ENCODE peak calls at places on chromosomes 6 and 20, in six cellular contexts. R, C, W, E, J and O are unnamed samples.

GRCh38 chr6:46437671-46438221 is 53.5 kb downstream of the RCAN2 start:
- DNase-seq in R (no peak), C (peak; percentile 7), W (no peak), E (no peak), J (no peak), O (no peak)

GRCh38 chr6:117265425-117266266 is at the start of gene VGLL2:
- DNase-seq in R (no peak), C (peak; percentile 25), W (no peak), E (peak; percentile 37), J (peak; percentile 54), O (no peak)

GRCh38 chr6:33837971-33838665 is 34.3 kb upstream of the MLN start:
- DNase-seq in R (peak; percentile 86), C (peak; percentile 35), W (no peak), E (no peak), J (no peak), O (no peak)

GRCh38 chr6:54060286-54060685 is 51.0 kb upstream of the MLIP start:
- DNase-seq in R (no peak), C (peak; percentile 53), W (no peak), E (no peak), J (no peak), O (no peak)

GRCh38 chr6:31412506-31412905 is 9.1 kb downstream of the MICA start:
- DNase-seq in R (no peak), C (no peak), W (no peak), E (no peak), J (no peak), O (no peak)

GRCh38 chr6:150056916-150057315 is 12.0 kb downstream of the ULBP3 start:
- DNase-seq in R (no peak), C (no peak), W (no peak), E (no peak), J (no peak), O (no peak)

GRCh38 chr6:42449917-42450313 is 1.8 kb downstream of the TRERF1 start:
- DNase-seq in R (no peak), C (no peak), W (no peak), E (no peak), J (no peak), O (no peak)

GRCh38 chr6:161434921-161435411 is 161.1 kb upstream of the AGPAT4 start:
- DNase-seq in R (no peak), C (peak; percentile 100), W (no peak), E (no peak), J (no peak), O (peak; percentile 88)

GRCh38 chr6:22821664-22822320 is 252.4 kb downstream of the HDGFL1 start:
- DNase-seq in R (no peak), C (peak; percentile 51), W (no peak), E (no peak), J (no peak), O (no peak)

GRCh38 chr6:43016935-43017334 is 2.9 kb downstream of the KLHDC3 start:
- DNase-seq in R (no peak), C (no peak), W (no peak), E (peak; percentile 37), J (no peak), O (no peak)

GRCh38 chr6:149028767-149029405 is 282.1 kb downstream of the UST start:
- DNase-seq in R (no peak), C (peak; percentile 80), W (peak; percentile 61), E (no peak), J (no peak), O (peak; percentile 70)

GRCh38 chr6:27188206-27188884 is 59.2 kb upstream of the PRSS16 start:
- DNase-seq in R (no peak), C (peak; percentile 79), W (no peak), E (peak; percentile 21), J (peak; percentile 59), O (peak; percentile 54)

GRCh38 chr20:53001502-53002301 is 29.5 kb downstream of the TSHZ2 start:
- DNase-seq in R (no peak), C (peak; percentile 90), W (no peak), E (no peak), J (no peak), O (no peak)

GRCh38 chr6:162974685-162975084 is 246.9 kb downstream of the PACRG start:
- DNase-seq in R (no peak), C (no peak), W (no peak), E (no peak), J (no peak), O (no peak)

GRCh38 chr6:152189736-152190135 is 382.3 kb downstream of the ESR1 start:
- DNase-seq in R (no peak), C (peak; percentile 61), W (no peak), E (no peak), J (no peak), O (no peak)

GRCh38 chr20:5190444-5190843 is 63.6 kb downstream of the CDS2 start:
- DNase-seq in R (no peak), C (no peak), W (no peak), E (no peak), J (no peak), O (no peak)

GRCh38 chr6:145887969-145888368 is 73.4 kb upstream of the FBXO30 start:
- DNase-seq in R (no peak), C (no peak), W (no peak), E (peak; percentile 14), J (no peak), O (no peak)

GRCh38 chr6:45514454-45514853 is 136.7 kb upstream of the SUPT3H start:
- DNase-seq in R (no peak), C (no peak), W (no peak), E (no peak), J (no peak), O (peak; percentile 28)

GRCh38 chr20:17856024-17856564 is 112.5 kb downstream of the SNX5 start:
- DNase-seq in R (no peak), C (no peak), W (no peak), E (no peak), J (no peak), O (no peak)

GRCh38 chr6:169119669-169120068 is 134.0 kb downstream of the THBS2 start:
- DNase-seq in R (no peak), C (no peak), W (no peak), E (no peak), J (no peak), O (no peak)

GRCh38 chr20:44471481-44471882 is 4.2 kb upstream of the TTPAL start:
- DNase-seq in R (no peak), C (no peak), W (no peak), E (no peak), J (no peak), O (no peak)
- TF ChIP-seq CTCF in R (peak; percentile 97), C (peak; percentile 30), W (peak; percentile 75), E (peak; percentile 54), J (peak; percentile 18), O (peak; percentile 49)

DNA sequence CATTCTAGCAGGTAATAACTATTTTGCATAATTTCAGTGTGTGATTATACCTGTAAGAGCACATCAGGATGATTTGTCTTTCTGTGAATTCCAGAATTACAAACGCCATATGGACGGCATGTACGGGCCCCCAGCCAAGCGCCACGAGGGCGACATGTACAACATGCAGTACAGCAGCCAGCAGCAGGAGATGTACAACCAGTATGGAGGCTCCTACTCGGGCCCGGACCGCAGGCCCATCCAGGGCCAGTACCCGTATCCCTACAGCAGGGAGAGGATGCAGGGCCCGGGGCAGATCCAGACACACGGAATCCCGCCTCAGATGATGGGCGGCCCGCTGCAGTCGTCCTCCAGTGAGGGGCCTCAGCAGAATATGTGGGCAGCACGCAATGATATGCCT is 122.7 kb downstream of the TMEM242 start:
- DNase-seq in R (no peak), C (no peak), W (no peak), E (no peak), J (no peak), O (no peak)
- H3K36me3 ChIP-seq in R (peaks cover 62% of the 10 kb centered on the region), C (peaks cover 36% of the 10 kb centered on the region), W (peaks cover 25% of the 10 kb centered on the region), E (peaks cover 28% of the 10 kb centered on the region), J (peaks cover 95% of the 10 kb centered on the region), O (peaks cover 2% of the 10 kb centered on the region)

GRCh38 chr20:44810061-44810390 is 320 bp downstream of the RIMS4 start:
- DNase-seq in R (peak; percentile 76), C (no peak), W (no peak), E (no peak), J (no peak), O (no peak)
- H3K4me3 ChIP-seq in R (peak overlapping the region; percentile 8), C (no peak overlapping the region), W (peak overlapping the region; percentile 14), E (no peak overlapping the region), J (peak overlapping the region; percentile 23), O (no peak overlapping the region)

GRCh38 chr6:125201961-125202729 is 48.6 kb downstream of the TPD52L1 start:
- DNase-seq in R (peak; percentile 86), C (peak; percentile 89), W (peak; percentile 66), E (peak; percentile 43), J (peak; percentile 70), O (peak; percentile 82)

GRCh38 chr6:125206389-125206788 is 52.8 kb downstream of the TPD52L1 start:
- DNase-seq in R (no peak), C (no peak), W (no peak), E (no peak), J (no peak), O (no peak)

GRCh38 chr6:125205931-125206330 is 52.4 kb downstream of the TPD52L1 start:
- DNase-seq in R (no peak), C (no peak), W (no peak), E (no peak), J (no peak), O (no peak)

GRCh38 chr6:125200986-125201385 is 47.4 kb downstream of the TPD52L1 start:
- DNase-seq in R (no peak), C (no peak), W (no peak), E (no peak), J (no peak), O (no peak)

DNA sequence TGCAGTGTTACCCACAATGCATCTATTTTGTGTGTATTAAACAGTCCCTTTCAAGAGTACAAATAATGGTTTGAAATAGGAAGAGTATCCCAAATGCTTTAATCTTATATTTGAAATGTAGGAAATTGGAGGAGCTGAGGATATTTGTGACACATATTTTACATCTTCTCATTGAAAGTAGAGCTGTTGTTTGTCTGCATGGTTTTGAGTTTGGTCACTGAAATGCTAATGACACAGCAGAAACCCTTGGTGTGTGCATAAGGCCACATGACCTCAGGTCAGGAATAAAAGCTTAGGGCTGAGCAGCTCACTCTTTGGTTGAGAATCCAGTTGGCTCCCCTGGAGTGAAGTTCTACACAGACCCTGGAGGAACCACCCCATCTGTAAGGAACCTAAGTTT is 49.8 kb downstream of the TPD52L1 start:
- DNase-seq in R (no peak), C (no peak), W (no peak), E (no peak), J (no peak), O (no peak)
- TF ChIP-seq CTCF in R (no peak), C (no peak), W (no peak), E (no peak), J (no peak), O (no peak)